ENCODE peak calls at places on chromosomes 2 and 18, in six cellular contexts. One of them, this sample, is unnamed.

GRCh38 chr2:217379807-217380206 is 519.9 kb upstream of the TNP1 start:
- DNase-seq in substantia nigra: no peak
- DNase-seq in NCI-H1092 treated with DMSO at 0.1 percent for 48 hours: no peak
- DNase-seq in activated CD4-positive, alpha-beta memory T cell treated with anti-CD3 and anti-CD28 coated beads, Interleukin-2, amount 10 ng/mL, durations not matched to agents 7 days and 5 days: no peak
- DNase-seq in skeletal muscle cell: no peak
- DNase-seq in activated CD4-positive, alpha-beta T cell treated with anti-CD3 and anti-CD28 coated beads, Interleukin-2, amount 50 U/mL, for 1 hour: no peak
- DNase-seq in this sample: no peak

GRCh38 chr2:147327636-147328035 is 517.2 kb upstream of the ACVR2A start:
- DNase-seq in skeletal muscle cell: no peak
- DNase-seq in activated CD4-positive, alpha-beta memory T cell treated with anti-CD3 and anti-CD28 coated beads, Interleukin-2, amount 10 ng/mL, durations not matched to agents 7 days and 5 days: peak; percentile 39
- DNase-seq in substantia nigra: no peak
- DNase-seq in NCI-H1092 treated with DMSO at 0.1 percent for 48 hours: no peak
- DNase-seq in activated CD4-positive, alpha-beta T cell treated with anti-CD3 and anti-CD28 coated beads, Interleukin-2, amount 50 U/mL, for 1 hour: no peak
- DNase-seq in this sample: no peak

GRCh38 chr2:43414033-43414432 is 181.8 kb downstream of the THADA start:
- DNase-seq in skeletal muscle cell: no peak
- DNase-seq in activated CD4-positive, alpha-beta T cell treated with anti-CD3 and anti-CD28 coated beads, Interleukin-2, amount 50 U/mL, for 1 hour: no peak
- DNase-seq in activated CD4-positive, alpha-beta memory T cell treated with anti-CD3 and anti-CD28 coated beads, Interleukin-2, amount 10 ng/mL, durations not matched to agents 7 days and 5 days: no peak
- DNase-seq in substantia nigra: no peak
- DNase-seq in NCI-H1092 treated with DMSO at 0.1 percent for 48 hours: no peak
- DNase-seq in this sample: no peak

GRCh38 chr18:79133724-79134123 is 64.5 kb downstream of the ATP9B start:
- DNase-seq in activated CD4-positive, alpha-beta T cell treated with anti-CD3 and anti-CD28 coated beads, Interleukin-2, amount 50 U/mL, for 1 hour: no peak
- DNase-seq in activated CD4-positive, alpha-beta memory T cell treated with anti-CD3 and anti-CD28 coated beads, Interleukin-2, amount 10 ng/mL, durations not matched to agents 7 days and 5 days: no peak
- DNase-seq in skeletal muscle cell: no peak
- DNase-seq in substantia nigra: no peak
- DNase-seq in NCI-H1092 treated with DMSO at 0.1 percent for 48 hours: no peak
- DNase-seq in this sample: peak; percentile 75

GRCh38 chr2:47487498-47487875 is 84.5 kb downstream of the MSH2 start:
- DNase-seq in activated CD4-positive, alpha-beta T cell treated with anti-CD3 and anti-CD28 coated beads, Interleukin-2, amount 50 U/mL, for 1 hour: no peak
- DNase-seq in NCI-H1092 treated with DMSO at 0.1 percent for 48 hours: no peak
- DNase-seq in skeletal muscle cell: no peak
- DNase-seq in substantia nigra: no peak
- DNase-seq in activated CD4-positive, alpha-beta memory T cell treated with anti-CD3 and anti-CD28 coated beads, Interleukin-2, amount 10 ng/mL, durations not matched to agents 7 days and 5 days: no peak
- DNase-seq in this sample: no peak

GRCh38 chr18:48166971-48167370 is 236.5 kb upstream of the SMAD2 start:
- DNase-seq in substantia nigra: no peak
- DNase-seq in skeletal muscle cell: no peak
- DNase-seq in NCI-H1092 treated with DMSO at 0.1 percent for 48 hours: no peak
- DNase-seq in activated CD4-positive, alpha-beta memory T cell treated with anti-CD3 and anti-CD28 coated beads, Interleukin-2, amount 10 ng/mL, durations not matched to agents 7 days and 5 days: peak; percentile 50
- DNase-seq in activated CD4-positive, alpha-beta T cell treated with anti-CD3 and anti-CD28 coated beads, Interleukin-2, amount 50 U/mL, for 1 hour: no peak
- DNase-seq in this sample: no peak

GRCh38 chr2:110099471-110100225 is 16.0 kb downstream of the MALL start:
- DNase-seq in substantia nigra: no peak
- DNase-seq in activated CD4-positive, alpha-beta memory T cell treated with anti-CD3 and anti-CD28 coated beads, Interleukin-2, amount 10 ng/mL, durations not matched to agents 7 days and 5 days: no peak
- DNase-seq in skeletal muscle cell: no peak
- DNase-seq in NCI-H1092 treated with DMSO at 0.1 percent for 48 hours: no peak
- DNase-seq in activated CD4-positive, alpha-beta T cell treated with anti-CD3 and anti-CD28 coated beads, Interleukin-2, amount 50 U/mL, for 1 hour: no peak
- DNase-seq in this sample: no peak

GRCh38 chr2:20509766-20510490 is 63.1 kb downstream of the RHOB start:
- DNase-seq in skeletal muscle cell: no peak
- DNase-seq in NCI-H1092 treated with DMSO at 0.1 percent for 48 hours: no peak
- DNase-seq in substantia nigra: no peak
- DNase-seq in activated CD4-positive, alpha-beta T cell treated with anti-CD3 and anti-CD28 coated beads, Interleukin-2, amount 50 U/mL, for 1 hour: no peak
- DNase-seq in activated CD4-positive, alpha-beta memory T cell treated with anti-CD3 and anti-CD28 coated beads, Interleukin-2, amount 10 ng/mL, durations not matched to agents 7 days and 5 days: no peak
- DNase-seq in this sample: peak; percentile 86

GRCh38 chr2:223779877-223780276 is 57.5 kb downstream of the AP1S3 start:
- DNase-seq in activated CD4-positive, alpha-beta memory T cell treated with anti-CD3 and anti-CD28 coated beads, Interleukin-2, amount 10 ng/mL, durations not matched to agents 7 days and 5 days: peak; percentile 54
- DNase-seq in skeletal muscle cell: no peak
- DNase-seq in activated CD4-positive, alpha-beta T cell treated with anti-CD3 and anti-CD28 coated beads, Interleukin-2, amount 50 U/mL, for 1 hour: peak; percentile 13
- DNase-seq in substantia nigra: no peak
- DNase-seq in NCI-H1092 treated with DMSO at 0.1 percent for 48 hours: no peak
- DNase-seq in this sample: no peak

GRCh38 chr18:34787931-34788532 is 77.9 kb downstream of the DTNA start:
- DNase-seq in activated CD4-positive, alpha-beta T cell treated with anti-CD3 and anti-CD28 coated beads, Interleukin-2, amount 50 U/mL, for 1 hour: peak; percentile 1
- DNase-seq in NCI-H1092 treated with DMSO at 0.1 percent for 48 hours: peak; percentile 86
- DNase-seq in activated CD4-positive, alpha-beta memory T cell treated with anti-CD3 and anti-CD28 coated beads, Interleukin-2, amount 10 ng/mL, durations not matched to agents 7 days and 5 days: peak; percentile 27
- DNase-seq in substantia nigra: no peak
- DNase-seq in skeletal muscle cell: no peak
- DNase-seq in this sample: peak; percentile 98

GRCh38 chr2:36511858-36512630 is 85.9 kb downstream of the FEZ2 start:
- DNase-seq in skeletal muscle cell: no peak
- DNase-seq in activated CD4-positive, alpha-beta T cell treated with anti-CD3 and anti-CD28 coated beads, Interleukin-2, amount 50 U/mL, for 1 hour: no peak
- DNase-seq in NCI-H1092 treated with DMSO at 0.1 percent for 48 hours: no peak
- DNase-seq in substantia nigra: no peak
- DNase-seq in activated CD4-positive, alpha-beta memory T cell treated with anti-CD3 and anti-CD28 coated beads, Interleukin-2, amount 10 ng/mL, durations not matched to agents 7 days and 5 days: no peak
- DNase-seq in this sample: no peak

GRCh38 chr2:71477231-71477681 is 23.9 kb downstream of the DYSF start:
- DNase-seq in NCI-H1092 treated with DMSO at 0.1 percent for 48 hours: no peak
- DNase-seq in skeletal muscle cell: no peak
- DNase-seq in activated CD4-positive, alpha-beta memory T cell treated with anti-CD3 and anti-CD28 coated beads, Interleukin-2, amount 10 ng/mL, durations not matched to agents 7 days and 5 days: no peak
- DNase-seq in activated CD4-positive, alpha-beta T cell treated with anti-CD3 and anti-CD28 coated beads, Interleukin-2, amount 50 U/mL, for 1 hour: no peak
- DNase-seq in substantia nigra: no peak
- DNase-seq in this sample: no peak

GRCh38 chr2:128986867-128987268 is 668.2 kb upstream of the HS6ST1 start:
- DNase-seq in activated CD4-positive, alpha-beta T cell treated with anti-CD3 and anti-CD28 coated beads, Interleukin-2, amount 50 U/mL, for 1 hour: no peak
- DNase-seq in NCI-H1092 treated with DMSO at 0.1 percent for 48 hours: no peak
- DNase-seq in substantia nigra: no peak
- DNase-seq in activated CD4-positive, alpha-beta memory T cell treated with anti-CD3 and anti-CD28 coated beads, Interleukin-2, amount 10 ng/mL, durations not matched to agents 7 days and 5 days: no peak
- DNase-seq in skeletal muscle cell: no peak
- DNase-seq in this sample: peak; percentile 65

GRCh38 chr18:47604041-47604440 is 326.4 kb downstream of the SMAD2 start:
- DNase-seq in NCI-H1092 treated with DMSO at 0.1 percent for 48 hours: no peak
- DNase-seq in substantia nigra: no peak
- DNase-seq in skeletal muscle cell: no peak
- DNase-seq in activated CD4-positive, alpha-beta memory T cell treated with anti-CD3 and anti-CD28 coated beads, Interleukin-2, amount 10 ng/mL, durations not matched to agents 7 days and 5 days: no peak
- DNase-seq in activated CD4-positive, alpha-beta T cell treated with anti-CD3 and anti-CD28 coated beads, Interleukin-2, amount 50 U/mL, for 1 hour: no peak
- DNase-seq in this sample: no peak

GRCh38 chr2:196601430-196602306 is 37.8 kb upstream of the CCDC150 start:
- DNase-seq in skeletal muscle cell: peak; percentile 91
- DNase-seq in activated CD4-positive, alpha-beta T cell treated with anti-CD3 and anti-CD28 coated beads, Interleukin-2, amount 50 U/mL, for 1 hour: no peak
- DNase-seq in NCI-H1092 treated with DMSO at 0.1 percent for 48 hours: no peak
- DNase-seq in activated CD4-positive, alpha-beta memory T cell treated with anti-CD3 and anti-CD28 coated beads, Interleukin-2, amount 10 ng/mL, durations not matched to agents 7 days and 5 days: no peak
- DNase-seq in substantia nigra: no peak
- DNase-seq in this sample: peak; percentile 37

GRCh38 chr18:49768051-49768391 is 45.3 kb downstream of the ACAA2 start:
- DNase-seq in skeletal muscle cell: peak; percentile 42
- DNase-seq in substantia nigra: no peak
- DNase-seq in activated CD4-positive, alpha-beta memory T cell treated with anti-CD3 and anti-CD28 coated beads, Interleukin-2, amount 10 ng/mL, durations not matched to agents 7 days and 5 days: no peak
- DNase-seq in activated CD4-positive, alpha-beta T cell treated with anti-CD3 and anti-CD28 coated beads, Interleukin-2, amount 50 U/mL, for 1 hour: no peak
- DNase-seq in NCI-H1092 treated with DMSO at 0.1 percent for 48 hours: peak; percentile 15
- DNase-seq in this sample: peak; percentile 2

GRCh38 chr2:25373269-25373981 is 31.7 kb upstream of the DNMT3A start:
- DNase-seq in skeletal muscle cell: no peak
- DNase-seq in substantia nigra: no peak
- DNase-seq in activated CD4-positive, alpha-beta T cell treated with anti-CD3 and anti-CD28 coated beads, Interleukin-2, amount 50 U/mL, for 1 hour: no peak
- DNase-seq in activated CD4-positive, alpha-beta memory T cell treated with anti-CD3 and anti-CD28 coated beads, Interleukin-2, amount 10 ng/mL, durations not matched to agents 7 days and 5 days: no peak
- DNase-seq in NCI-H1092 treated with DMSO at 0.1 percent for 48 hours: peak; percentile 90
- DNase-seq in this sample: peak; percentile 56

GRCh38 chr2:219497495-219498279 is 1.0 kb upstream of the GMPPA start:
- DNase-seq in activated CD4-positive, alpha-beta memory T cell treated with anti-CD3 and anti-CD28 coated beads, Interleukin-2, amount 10 ng/mL, durations not matched to agents 7 days and 5 days: peak; percentile 52
- DNase-seq in activated CD4-positive, alpha-beta T cell treated with anti-CD3 and anti-CD28 coated beads, Interleukin-2, amount 50 U/mL, for 1 hour: no peak
- DNase-seq in NCI-H1092 treated with DMSO at 0.1 percent for 48 hours: no peak
- DNase-seq in skeletal muscle cell: peak; percentile 55
- DNase-seq in substantia nigra: peak; percentile 19
- DNase-seq in this sample: peak; percentile 29

GRCh38 chr2:158826965-158827364 is 31.8 kb downstream of the DAPL1 start:
- DNase-seq in activated CD4-positive, alpha-beta T cell treated with anti-CD3 and anti-CD28 coated beads, Interleukin-2, amount 50 U/mL, for 1 hour: no peak
- DNase-seq in substantia nigra: no peak
- DNase-seq in activated CD4-positive, alpha-beta memory T cell treated with anti-CD3 and anti-CD28 coated beads, Interleukin-2, amount 10 ng/mL, durations not matched to agents 7 days and 5 days: no peak
- DNase-seq in skeletal muscle cell: no peak
- DNase-seq in NCI-H1092 treated with DMSO at 0.1 percent for 48 hours: no peak
- DNase-seq in this sample: no peak

GRCh38 chr2:201116115-201116958 is at the start of gene CFLAR:
- DNase-seq in activated CD4-positive, alpha-beta memory T cell treated with anti-CD3 and anti-CD28 coated beads, Interleukin-2, amount 10 ng/mL, durations not matched to agents 7 days and 5 days: peak; percentile 92
- DNase-seq in substantia nigra: peak; percentile 60
- DNase-seq in skeletal muscle cell: peak; percentile 31
- DNase-seq in NCI-H1092 treated with DMSO at 0.1 percent for 48 hours: peak; percentile 38
- DNase-seq in activated CD4-positive, alpha-beta T cell treated with anti-CD3 and anti-CD28 coated beads, Interleukin-2, amount 50 U/mL, for 1 hour: peak; percentile 68
- DNase-seq in this sample: peak; percentile 38

GRCh38 chr2:20560891-20561702 is 89.8 kb downstream of the HS1BP3 start:
- DNase-seq in substantia nigra: no peak
- DNase-seq in NCI-H1092 treated with DMSO at 0.1 percent for 48 hours: no peak
- DNase-seq in skeletal muscle cell: no peak
- DNase-seq in activated CD4-positive, alpha-beta T cell treated with anti-CD3 and anti-CD28 coated beads, Interleukin-2, amount 50 U/mL, for 1 hour: no peak
- DNase-seq in activated CD4-positive, alpha-beta memory T cell treated with anti-CD3 and anti-CD28 coated beads, Interleukin-2, amount 10 ng/mL, durations not matched to agents 7 days and 5 days: no peak
- DNase-seq in this sample: no peak

GRCh38 chr2:165471349-165471975 is 2.0 kb downstream of the CSRNP3 start:
- DNase-seq in activated CD4-positive, alpha-beta T cell treated with anti-CD3 and anti-CD28 coated beads, Interleukin-2, amount 50 U/mL, for 1 hour: no peak
- DNase-seq in skeletal muscle cell: no peak
- DNase-seq in NCI-H1092 treated with DMSO at 0.1 percent for 48 hours: peak; percentile 57
- DNase-seq in substantia nigra: no peak
- DNase-seq in activated CD4-positive, alpha-beta memory T cell treated with anti-CD3 and anti-CD28 coated beads, Interleukin-2, amount 10 ng/mL, durations not matched to agents 7 days and 5 days: no peak
- DNase-seq in this sample: no peak

GRCh38 chr18:43405097-43405496 is 127.8 kb upstream of the SYT4 start:
- DNase-seq in NCI-H1092 treated with DMSO at 0.1 percent for 48 hours: no peak
- DNase-seq in activated CD4-positive, alpha-beta memory T cell treated with anti-CD3 and anti-CD28 coated beads, Interleukin-2, amount 10 ng/mL, durations not matched to agents 7 days and 5 days: no peak
- DNase-seq in activated CD4-positive, alpha-beta T cell treated with anti-CD3 and anti-CD28 coated beads, Interleukin-2, amount 50 U/mL, for 1 hour: no peak
- DNase-seq in skeletal muscle cell: no peak
- DNase-seq in substantia nigra: no peak
- DNase-seq in this sample: no peak

GRCh38 chr18:23617412-23618009 is 31.2 kb upstream of the NPC1 start:
- DNase-seq in activated CD4-positive, alpha-beta memory T cell treated with anti-CD3 and anti-CD28 coated beads, Interleukin-2, amount 10 ng/mL, durations not matched to agents 7 days and 5 days: no peak
- DNase-seq in activated CD4-positive, alpha-beta T cell treated with anti-CD3 and anti-CD28 coated beads, Interleukin-2, amount 50 U/mL, for 1 hour: no peak
- DNase-seq in substantia nigra: no peak
- DNase-seq in skeletal muscle cell: no peak
- DNase-seq in NCI-H1092 treated with DMSO at 0.1 percent for 48 hours: no peak
- DNase-seq in this sample: no peak

GRCh38 chr2:143433158-143433557 is 303.9 kb downstream of the ARHGAP15 start:
- DNase-seq in activated CD4-positive, alpha-beta memory T cell treated with anti-CD3 and anti-CD28 coated beads, Interleukin-2, amount 10 ng/mL, durations not matched to agents 7 days and 5 days: no peak
- DNase-seq in skeletal muscle cell: no peak
- DNase-seq in NCI-H1092 treated with DMSO at 0.1 percent for 48 hours: no peak
- DNase-seq in activated CD4-positive, alpha-beta T cell treated with anti-CD3 and anti-CD28 coated beads, Interleukin-2, amount 50 U/mL, for 1 hour: no peak
- DNase-seq in substantia nigra: no peak
- DNase-seq in this sample: no peak

GRCh38 chr2:28292491-28292890 is 100.2 kb upstream of the FOSL2 start:
- DNase-seq in activated CD4-positive, alpha-beta memory T cell treated with anti-CD3 and anti-CD28 coated beads, Interleukin-2, amount 10 ng/mL, durations not matched to agents 7 days and 5 days: no peak
- DNase-seq in NCI-H1092 treated with DMSO at 0.1 percent for 48 hours: no peak
- DNase-seq in skeletal muscle cell: no peak
- DNase-seq in activated CD4-positive, alpha-beta T cell treated with anti-CD3 and anti-CD28 coated beads, Interleukin-2, amount 50 U/mL, for 1 hour: no peak
- DNase-seq in substantia nigra: no peak
- DNase-seq in this sample: no peak

GRCh38 chr2:136086253-136087016 is 31.5 kb downstream of the CXCR4 start:
- DNase-seq in substantia nigra: no peak
- DNase-seq in NCI-H1092 treated with DMSO at 0.1 percent for 48 hours: no peak
- DNase-seq in skeletal muscle cell: no peak
- DNase-seq in activated CD4-positive, alpha-beta T cell treated with anti-CD3 and anti-CD28 coated beads, Interleukin-2, amount 50 U/mL, for 1 hour: no peak
- DNase-seq in activated CD4-positive, alpha-beta memory T cell treated with anti-CD3 and anti-CD28 coated beads, Interleukin-2, amount 10 ng/mL, durations not matched to agents 7 days and 5 days: no peak
- DNase-seq in this sample: no peak

GRCh38 chr2:214193943-214194342 is 216.9 kb upstream of the VWC2L start:
- DNase-seq in NCI-H1092 treated with DMSO at 0.1 percent for 48 hours: no peak
- DNase-seq in activated CD4-positive, alpha-beta T cell treated with anti-CD3 and anti-CD28 coated beads, Interleukin-2, amount 50 U/mL, for 1 hour: no peak
- DNase-seq in activated CD4-positive, alpha-beta memory T cell treated with anti-CD3 and anti-CD28 coated beads, Interleukin-2, amount 10 ng/mL, durations not matched to agents 7 days and 5 days: no peak
- DNase-seq in skeletal muscle cell: peak; percentile 33
- DNase-seq in substantia nigra: no peak
- DNase-seq in this sample: no peak

GRCh38 chr18:79485788-79486355 is 90.1 kb downstream of the NFATC1 start:
- DNase-seq in NCI-H1092 treated with DMSO at 0.1 percent for 48 hours: no peak
- DNase-seq in skeletal muscle cell: peak; percentile 85
- DNase-seq in activated CD4-positive, alpha-beta T cell treated with anti-CD3 and anti-CD28 coated beads, Interleukin-2, amount 50 U/mL, for 1 hour: no peak
- DNase-seq in substantia nigra: no peak
- DNase-seq in activated CD4-positive, alpha-beta memory T cell treated with anti-CD3 and anti-CD28 coated beads, Interleukin-2, amount 10 ng/mL, durations not matched to agents 7 days and 5 days: no peak
- DNase-seq in this sample: no peak